ENCODE peak calls at places on chromosomes 7 and 10, in five cellular contexts. R, T, U, B and H are unnamed samples.
A peak's percentile ranks its signal among the peaks of the same experiment; 100 is the strongest.

GRCh38 chr10:6716521-6716920 is 136.4 kb upstream of the PRKCQ start:
- DNase-seq in R (no peak), T (no peak), U (no peak), B (no peak), H (no peak)

GRCh38 chr7:114100810-114101209 is 182.0 kb upstream of the PPP1R3A start:
- DNase-seq in R (no peak), T (no peak), U (no peak), B (no peak), H (no peak)

GRCh38 chr10:6017781-6018354 is 40.5 kb upstream of the IL15RA start:
- DNase-seq in R (no peak), T (no peak), U (no peak), B (no peak), H (no peak)

GRCh38 chr7:34025579-34025978 is 120.2 kb downstream of the BMPER start:
- DNase-seq in R (no peak), T (no peak), U (no peak), B (no peak), H (no peak)

GRCh38 chr10:10432306-10433035 is 585.2 kb upstream of the CELF2 start:
- DNase-seq in R (no peak), T (no peak), U (no peak), B (no peak), H (no peak)

GRCh38 chr7:130494480-130494879 is 2.6 kb downstream of the MEST start:
- DNase-seq in R (no peak), T (peak; percentile 68), U (no peak), B (no peak), H (no peak)

GRCh38 chr10:101146392-101147251 is 15.5 kb downstream of the TLX1 start:
- DNase-seq in R (no peak), T (no peak), U (no peak), B (no peak), H (no peak)

GRCh38 chr7:21617916-21618390 is 75.1 kb downstream of the DNAH11 start:
- DNase-seq in R (peak; percentile 79), T (no peak), U (no peak), B (no peak), H (no peak)

GRCh38 chr7:18086165-18087030 is 58.8 kb upstream of the PRPS1L1 start:
- DNase-seq in R (no peak), T (peak; percentile 38), U (peak; percentile 19), B (no peak), H (peak; percentile 13)

GRCh38 chr7:125605241-125605640 is 675.6 kb upstream of the POT1 start:
- DNase-seq in R (no peak), T (peak; percentile 58), U (no peak), B (no peak), H (no peak)

GRCh38 chr10:43206391-43207235 is 60.3 kb downstream of the RASGEF1A start:
- DNase-seq in R (no peak), T (no peak), U (peak; percentile 9), B (no peak), H (peak; percentile 11)

GRCh38 chr10:119643306-119644214 is 7.6 kb upstream of the BAG3 start:
- DNase-seq in R (peak; percentile 47), T (no peak), U (no peak), B (no peak), H (no peak)

GRCh38 chr7:69800495-69800894 is 202.2 kb downstream of the AUTS2 start:
- DNase-seq in R (no peak), T (peak; percentile 6), U (no peak), B (no peak), H (no peak)

GRCh38 chr10:73879296-73880173 is 5.2 kb upstream of the CAMK2G start:
- DNase-seq in R (peak; percentile 74), T (peak; percentile 98), U (peak; percentile 71), B (no peak), H (peak; percentile 63)

GRCh38 chr7:84529480-84530205 is 335.1 kb upstream of the SEMA3A start:
- DNase-seq in R (no peak), T (no peak), U (no peak), B (no peak), H (no peak)

GRCh38 chr7:132516042-132516840 is 60.0 kb downstream of the PLXNA4 start:
- DNase-seq in R (peak; percentile 9), T (no peak), U (no peak), B (no peak), H (no peak)

GRCh38 chr10:16967000-16967865 is 150.0 kb upstream of the RSU1 start:
- DNase-seq in R (no peak), T (no peak), U (no peak), B (no peak), H (no peak)

GRCh38 chr7:98785929-98786571 is 83.8 kb downstream of the TMEM130 start:
- DNase-seq in R (no peak), T (peak; percentile 17), U (no peak), B (no peak), H (no peak)

GRCh38 chr7:106126170-106126938 is 14.2 kb upstream of the SYPL1 start:
- DNase-seq in R (no peak), T (peak; percentile 54), U (no peak), B (no peak), H (no peak)

GRCh38 chr7:84245831-84246230 is 51.2 kb upstream of the SEMA3A start:
- DNase-seq in R (peak; percentile 14), T (no peak), U (no peak), B (no peak), H (no peak)

GRCh38 chr7:158820656-158821055 is 8.7 kb downstream of the ESYT2 start:
- DNase-seq in R (no peak), T (no peak), U (no peak), B (no peak), H (no peak)

GRCh38 chr7:44473295-44473694 is 17.2 kb downstream of the NUDCD3 start:
- DNase-seq in R (peak; percentile 92), T (peak; percentile 29), U (no peak), B (no peak), H (no peak)

GRCh38 chr7:36088553-36088952 is 64.5 kb upstream of the EEPD1 start:
- DNase-seq in R (no peak), T (no peak), U (no peak), B (no peak), H (no peak)

GRCh38 chr7:47775238-47775637 is 173.0 kb downstream of the PKD1L1 start:
- DNase-seq in R (no peak), T (no peak), U (no peak), B (no peak), H (no peak)

GRCh38 chr7:144565586-144565985 is 162.1 kb upstream of the NOBOX start:
- DNase-seq in R (no peak), T (no peak), U (no peak), B (no peak), H (no peak)

GRCh38 chr7:67738-68395 is 124.5 kb upstream of the FAM20C start:
- DNase-seq in R (no peak), T (no peak), U (no peak), B (no peak), H (no peak)

GRCh38 chr10:95133997-95134396 is 60.0 kb upstream of the ACSM6 start:
- DNase-seq in R (no peak), T (peak; percentile 6), U (no peak), B (no peak), H (no peak)

GRCh38 chr10:95134490-95134889 is 59.5 kb upstream of the ACSM6 start:
- DNase-seq in R (no peak), T (no peak), U (no peak), B (no peak), H (no peak)

DNA sequence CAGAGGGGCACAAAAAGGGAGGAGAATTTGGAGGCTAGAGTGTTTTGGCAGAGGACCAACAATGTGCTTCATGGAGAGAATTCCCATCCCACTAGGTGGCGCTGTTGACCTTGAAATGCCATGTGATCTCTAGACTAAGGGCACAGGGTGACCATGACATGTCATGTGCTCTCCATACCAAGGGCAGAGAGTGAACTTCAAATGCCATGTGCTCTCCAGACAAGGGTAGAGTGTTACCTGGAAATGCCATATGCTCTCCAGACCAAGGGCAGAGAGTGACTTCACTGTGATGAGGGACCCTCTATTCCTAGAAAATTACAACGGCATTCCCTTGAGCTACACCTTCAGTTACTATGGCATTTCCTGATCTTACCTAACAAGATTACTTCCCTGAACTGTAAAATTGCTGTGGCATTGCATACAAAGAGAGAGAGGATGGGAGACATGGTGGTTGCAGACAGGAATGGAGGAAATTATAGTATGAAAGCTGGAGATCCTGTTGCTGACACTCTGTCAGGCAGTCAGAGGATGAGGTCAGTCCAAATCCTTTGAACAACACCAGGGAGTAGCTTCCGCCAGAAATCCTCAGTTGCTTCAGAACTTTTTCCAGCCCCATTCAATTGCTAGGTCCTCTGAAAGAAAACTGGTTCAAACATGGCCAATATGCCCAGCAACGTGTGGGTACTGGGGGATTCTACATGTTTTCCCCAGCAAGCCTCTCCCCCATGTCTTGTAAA is 60.9 kb upstream of the ACSM6 start:
- DNase-seq in R (peak; percentile 88), T (peak; percentile 86), U (peak; percentile 20), B (peak; percentile 45), H (peak; percentile 15)
- TF ChIP-seq POLR2AphosphoS5 in R (no peak), T (no peak), U (no peak), B (no peak), H (no peak)

GRCh38 chr10:22251751-22252285 is 34.0 kb upstream of the EBLN1 start:
- DNase-seq in R (no peak), T (no peak), U (peak; percentile 46), B (no peak), H (peak; percentile 43)
- TF ChIP-seq TAF1 in R (no peak), T (no peak), U (peak; percentile 42), B (peak; percentile 34), H (peak; percentile 18)

GRCh38 chr10:47278152-47278473 is 21.9 kb upstream of the GDF10 start:
- DNase-seq in R (no peak), T (no peak), U (no peak), B (no peak), H (no peak)
- TF ChIP-seq POLR2AphosphoS5 in R (no peak), T (no peak), U (no peak), B (no peak), H (no peak)

DNA sequence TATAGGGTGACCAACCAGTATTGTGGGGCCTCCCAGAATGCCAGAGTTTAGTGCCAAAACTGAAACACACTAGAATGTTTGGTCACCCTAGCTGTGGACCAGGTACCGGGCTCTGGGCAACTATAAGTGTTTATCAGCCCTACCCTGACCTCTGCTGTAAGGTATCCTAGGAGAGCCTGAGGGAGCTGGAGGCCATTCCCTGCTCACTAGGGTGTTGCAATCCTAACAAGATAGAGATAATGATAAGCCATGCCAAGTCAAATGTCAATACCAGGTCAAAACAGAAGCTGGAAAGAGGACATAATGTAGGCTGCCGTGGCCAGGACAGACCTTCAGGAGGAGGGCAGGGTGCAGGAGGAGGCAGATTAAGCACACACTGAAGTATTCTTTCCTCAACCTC is 151.8 kb downstream of the KCNMA1 start:
- DNase-seq in R (no peak), T (no peak), U (no peak), B (no peak), H (no peak)
- TF ChIP-seq TAF1 in R (no peak), T (no peak), U (no peak), B (no peak), H (no peak)

DNA sequence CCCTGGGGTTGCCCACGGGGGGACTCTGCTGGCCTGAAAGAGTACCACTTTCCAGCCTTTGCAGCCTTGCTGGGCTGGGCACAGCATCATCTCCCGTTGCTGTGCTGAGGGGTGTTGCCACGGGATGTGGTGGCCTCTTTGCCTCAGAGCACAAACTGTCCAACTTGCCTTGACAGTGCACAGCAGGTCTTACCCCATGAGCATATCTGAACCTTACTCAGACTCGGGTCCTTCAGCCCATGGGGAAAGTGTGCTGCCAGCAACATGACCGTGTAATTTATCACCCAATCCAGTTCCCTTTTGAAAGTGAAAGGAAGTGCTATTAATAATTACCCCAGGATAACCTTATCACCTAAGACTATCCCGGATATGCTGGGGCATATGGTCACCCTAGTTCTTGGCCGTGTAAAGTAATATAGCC is 46.8 kb downstream of the TBXAS1 start:
- DNase-seq in R (no peak), T (no peak), U (no peak), B (peak; percentile 15), H (no peak)
- TF ChIP-seq POLR2AphosphoS5 in R (no peak), T (no peak), U (no peak), B (no peak), H (no peak)

GRCh38 chr10:94439275-94439861 is 37.0 kb downstream of the TBC1D12 start:
- DNase-seq in R (no peak), T (no peak), U (no peak), B (no peak), H (no peak)
- TF ChIP-seq TAF1 in R (no peak), T (no peak), U (no peak), B (no peak), H (no peak)